ENCODE peak calls at places on chromosome 5, in five cellular contexts. W, R, P, S and F are unnamed samples.

GRCh38 chr5:119524461-119524860 is 72.2 kb downstream of the HSD17B4 start:
- DNase-seq in W (no peak), P (peak; percentile 25), R (no peak), S (no peak), F (no peak)

GRCh38 chr5:75992677-75993582 is 90.3 kb upstream of the SV2C start:
- DNase-seq in W (no peak), S (no peak), P (no peak), R (no peak), F (no peak)

GRCh38 chr5:178058321-178059012 is 54.9 kb upstream of the N4BP3 start:
- DNase-seq in W (no peak), R (peak; percentile 80), S (no peak), P (no peak), F (no peak)

GRCh38 chr5:1745806-1746370 is 53.7 kb downstream of the MRPL36 start:
- DNase-seq in P (no peak), S (no peak), R (peak; percentile 8), W (no peak), F (no peak)

GRCh38 chr5:72268753-72269410 is 51.2 kb downstream of the MRPS27 start:
- DNase-seq in P (peak; percentile 64), S (peak; percentile 51), W (peak; percentile 44), R (peak; percentile 34), F (no peak)

GRCh38 chr5:82295144-82295543 is 17.0 kb upstream of the RPS23 start:
- DNase-seq in R (no peak), W (no peak), S (no peak), P (peak; percentile 26), F (no peak)

GRCh38 chr5:13248236-13248635 is 696.3 kb downstream of the DNAH5 start:
- DNase-seq in S (no peak), W (no peak), R (no peak), P (peak; percentile 9), F (no peak)

GRCh38 chr5:177538876-177539275 is 15.5 kb downstream of the FAM193B start:
- DNase-seq in S (no peak), W (no peak), R (no peak), P (no peak), F (no peak)

GRCh38 chr5:31987985-31988710 is 186.0 kb downstream of the GOLPH3 start:
- DNase-seq in W (peak; percentile 77), R (no peak), S (no peak), P (peak; percentile 90), F (peak; percentile 81)

GRCh38 chr5:149265559-149265958 is 6.1 kb upstream of the AFAP1L1 start:
- DNase-seq in P (peak; percentile 82), R (no peak), S (peak; percentile 24), W (no peak), F (no peak)

GRCh38 chr5:135436856-135437795 is 10.0 kb downstream of the DCANP1 start:
- DNase-seq in W (no peak), R (peak; percentile 55), S (peak; percentile 28), P (no peak), F (no peak)

GRCh38 chr5:2546983-2547382 is 204.5 kb downstream of the IRX2 start:
- DNase-seq in R (no peak), P (no peak), S (no peak), W (no peak), F (no peak)

GRCh38 chr5:180431932-180432331 is 62.2 kb upstream of the CNOT6 start:
- DNase-seq in W (no peak), P (no peak), R (no peak), S (no peak), F (no peak)

GRCh38 chr5:63240063-63240755 is 661.6 kb downstream of the LRRC70 start:
- DNase-seq in W (no peak), R (no peak), P (no peak), S (no peak), F (no peak)

GRCh38 chr5:81023261-81024015 is 63.3 kb downstream of the RASGRF2 start:
- DNase-seq in P (no peak), W (no peak), R (no peak), S (no peak), F (no peak)

GRCh38 chr5:138711816-138712215 is 41.4 kb upstream of the CTNNA1 start:
- DNase-seq in W (no peak), P (no peak), R (no peak), S (no peak), F (no peak)
- TF ChIP-seq CTCF in W (no peak), P (no peak), R (no peak), S (no peak), F (no peak)

GRCh38 chr5:42514759-42515158 is 91.5 kb downstream of the GHR start:
- DNase-seq in W (no peak), P (no peak), S (no peak), R (no peak), F (no peak)
- TF ChIP-seq CTCF in W (peak; percentile 10), P (no peak), S (no peak), R (no peak), F (no peak)

GRCh38 chr5:139188558-139189270 is 9.5 kb downstream of the SIL1 start:
- DNase-seq in W (no peak), R (no peak), P (no peak), S (no peak), F (no peak)

GRCh38 chr5:139197710-139198669 is at the start of gene SIL1:
- DNase-seq in S (peak; percentile 91), R (peak; percentile 97), P (peak; percentile 95), W (peak; percentile 82), F (peak; percentile 46)

GRCh38 chr5:139190125-139190524 is 8.0 kb downstream of the SIL1 start:
- DNase-seq in S (no peak), P (peak; percentile 94), R (no peak), W (no peak), F (peak; percentile 67)

GRCh38 chr5:139194486-139194885 is 3.7 kb downstream of the SIL1 start:
- DNase-seq in R (no peak), P (no peak), S (no peak), W (no peak), F (no peak)

GRCh38 chr5:139193928-139194327 is 4.2 kb downstream of the SIL1 start:
- DNase-seq in W (no peak), R (no peak), P (no peak), S (no peak), F (no peak)
- TF ChIP-seq CTCF in W (peak; percentile 49), R (peak; percentile 25), P (peak; percentile 41), S (peak; percentile 21), F (no peak)

DNA sequence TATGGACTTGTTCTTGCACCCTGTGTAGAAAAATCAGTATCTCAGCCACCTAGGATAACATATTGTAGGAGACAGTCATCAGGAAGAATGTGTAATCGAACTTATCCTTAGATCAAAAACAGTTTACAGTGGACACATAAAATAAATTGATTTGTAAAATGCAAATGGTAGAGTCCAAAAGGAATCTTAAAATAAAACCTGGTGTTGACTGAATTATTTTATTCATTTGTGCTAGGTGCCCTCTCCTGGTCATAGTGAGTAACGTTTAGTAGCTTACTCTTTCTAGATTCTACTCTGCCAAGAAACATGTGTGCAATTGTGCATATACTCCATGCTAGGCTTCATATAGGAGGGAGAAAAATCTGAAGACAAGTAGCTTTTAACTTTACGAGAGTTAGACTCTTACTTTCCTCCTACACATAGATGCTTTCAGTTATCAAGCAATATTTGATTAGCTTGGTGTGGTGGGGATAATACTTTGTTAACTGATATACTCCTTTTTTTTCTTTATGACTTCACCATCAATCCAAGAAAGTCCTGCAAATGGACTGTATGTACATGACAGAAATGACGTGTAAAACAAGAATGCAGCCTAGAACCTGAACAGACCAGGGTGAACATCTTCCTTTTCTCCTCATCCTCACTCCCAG is 23.7 kb upstream of the LOX start:
- DNase-seq in W (peak; percentile 26), S (peak; percentile 26), P (peak; percentile 82), R (no peak), F (no peak)
- TF ChIP-seq CTCF in W (peak; percentile 57), S (peak; percentile 72), P (peak; percentile 70), R (peak; percentile 50), F (peak; percentile 46)

GRCh38 chr5:7916171-7916804 is 47.3 kb downstream of the MTRR start:
- DNase-seq in S (no peak), P (no peak), R (no peak), W (no peak), F (no peak)
- TF ChIP-seq CTCF in S (no peak), P (no peak), R (no peak), W (no peak), F (no peak)